ENCODE peak calls at places on chromosomes 11 and 22, in nine cellular contexts. A is stimulated activated CD4-positive, alpha-beta T cell treated with anti-CD3 and anti-CD28 coated beads, Interleukin-12 subunit alpha, Interleukin-12 subunit beta, amount 100 ng/mL, for 24 hours; S is OCI-LY7; M is fibroblast of the aortic adventitia; B is astrocyte of the cerebellum; X is naive thymus-derived CD8-positive, alpha-beta T cell; F is NCI-H774; H is mesenchymal stem cell; R is HFF-Myc. E is an unnamed sample.

GRCh38 chr11:114135737-114136151 is 76.2 kb downstream of the ZBTB16 start:
- DNase-seq in A (no peak), H (peak), F (no peak), B (peak), X (no peak), M (no peak), S (no peak), R (no peak), E (peak)

GRCh38 chr22:41844513-41844912 is 11.6 kb downstream of the SREBF2 start:
- DNase-seq in M (no peak), B (no peak), H (no peak), R (no peak), F (no peak), X (peak), S (no peak), A (no peak), E (no peak)

GRCh38 chr11:11748706-11749365 is 92.9 kb upstream of the USP47 start:
- DNase-seq in H (no peak), S (no peak), A (no peak), R (no peak), F (no peak), X (no peak), M (peak), B (no peak), E (no peak)

GRCh38 chr22:40976866-40977700 is 25.9 kb downstream of the RBX1 start:
- DNase-seq in A (no peak), F (no peak), R (no peak), B (no peak), S (no peak), H (no peak), M (no peak), X (no peak), E (no peak)

GRCh38 chr22:21105294-21105693 is 59.5 kb downstream of the LRRC74B start:
- DNase-seq in R (no peak), H (no peak), M (no peak), B (no peak), F (no peak), S (no peak), X (no peak), A (no peak), E (no peak)

GRCh38 chr11:40514124-40514523 is 945.3 kb downstream of the LRRC4C start:
- DNase-seq in X (no peak), M (no peak), B (no peak), F (peak), H (peak), R (no peak), A (no peak), S (no peak), E (peak)

GRCh38 chr22:45828836-45829235 is 148.1 kb downstream of the WNT7B start:
- DNase-seq in R (no peak), F (no peak), B (no peak), H (no peak), A (no peak), M (no peak), X (no peak), S (no peak), E (no peak)

GRCh38 chr11:14972581-14973490 is 685 bp upstream of the CALCA start:
- DNase-seq in F (peak), X (no peak), M (no peak), R (no peak), H (no peak), S (peak), A (no peak), B (no peak), E (no peak)

GRCh38 chr22:46845281-46846153 is 83.1 kb downstream of the TBC1D22A start:
- DNase-seq in F (no peak), M (peak), S (no peak), H (peak), R (no peak), A (no peak), B (peak), X (no peak), E (peak)

GRCh38 chr11:35873721-35874120 is 70.1 kb upstream of the LDLRAD3 start:
- DNase-seq in H (no peak), X (no peak), R (no peak), M (no peak), S (no peak), F (no peak), A (no peak), B (no peak), E (no peak)

GRCh38 chr22:26610072-26610958 is 7.5 kb downstream of the CRYBB1 start:
- DNase-seq in A (no peak), F (no peak), M (peak), R (peak), B (peak), H (peak), X (no peak), S (peak), E (peak)

GRCh38 chr11:68962527-68963250 is 18.1 kb downstream of the MRGPRD start:
- DNase-seq in R (no peak), M (no peak), F (no peak), X (no peak), H (no peak), A (no peak), S (no peak), B (peak), E (no peak)

GRCh38 chr22:26905076-26905475 is 247.7 kb downstream of the MIAT start:
- DNase-seq in F (no peak), B (no peak), A (no peak), X (no peak), M (no peak), H (no peak), S (no peak), R (no peak), E (no peak)

GRCh38 chr11:99406345-99406744 is 385.6 kb downstream of the CNTN5 start:
- DNase-seq in M (no peak), S (no peak), A (no peak), H (no peak), R (no peak), F (no peak), X (no peak), B (no peak), E (no peak)

GRCh38 chr11:69515271-69516245 is 34.1 kb downstream of the LINC01488 start:
- DNase-seq in M (no peak), A (no peak), R (no peak), F (no peak), X (peak), H (no peak), B (no peak), S (no peak), E (no peak)

GRCh38 chr11:35292290-35292689 is 127.1 kb downstream of the SLC1A2 start:
- DNase-seq in R (no peak), M (no peak), H (no peak), A (no peak), F (no peak), B (no peak), X (no peak), S (no peak), E (no peak)

GRCh38 chr22:45008853-45009751 is 703 bp downstream of the PHF21B start:
- DNase-seq in S (peak), M (no peak), X (no peak), A (no peak), F (peak), H (peak), B (no peak), R (no peak), E (no peak)

GRCh38 chr11:86761978-86762377 is 38.4 kb upstream of the PRSS23 start:
- DNase-seq in H (no peak), S (no peak), M (peak), F (no peak), R (no peak), A (no peak), B (no peak), X (no peak), E (peak)

GRCh38 chr11:8006349-8006977 is 19.3 kb downstream of the EIF3F start:
- DNase-seq in X (no peak), F (peak), B (peak), S (peak), R (no peak), H (peak), M (peak), A (no peak), E (peak)

GRCh38 chr11:125872138-125872491 is 15.4 kb upstream of the HYLS1 start:
- DNase-seq in H (no peak), B (no peak), M (no peak), X (no peak), R (no peak), F (no peak), S (peak), A (no peak), E (no peak)

GRCh38 chr11:62850911-62851806 is 11.8 kb upstream of the WDR74 start:
- DNase-seq in B (no peak), A (no peak), R (no peak), F (no peak), M (no peak), S (peak), H (no peak), X (no peak), E (no peak)

GRCh38 chr22:36191106-36191836 is 10.3 kb downstream of the APOL4 start:
- DNase-seq in A (no peak), B (peak), F (no peak), R (no peak), S (no peak), M (peak), X (no peak), H (no peak), E (no peak)

GRCh38 chr11:94376841-94377240 is 24.4 kb downstream of the GPR83 start:
- DNase-seq in S (no peak), X (no peak), F (no peak), R (no peak), B (no peak), M (no peak), A (no peak), H (no peak), E (no peak)